ENCODE peak calls at places on chromosomes 11 and 22, in ten cellular contexts. One of them, this sample, is unnamed.

GRCh38 chr11:131465746-131466145 is 95.3 kb downstream of the NTM start:
- DNase-seq in T-helper 1 cell: no peak
- DNase-seq in PC-9: no peak
- DNase-seq in chondrocyte: no peak
- DNase-seq in NCI-H2171: no peak
- DNase-seq in left kidney: peak
- DNase-seq in HT-29: peak
- DNase-seq in NCI-H1092: no peak
- DNase-seq in activated CD4-positive, CD25-positive, alpha-beta regulatory T cell: no peak
- DNase-seq in glutamatergic neuron: peak
- DNase-seq in this sample: no peak

GRCh38 chr11:44065851-44066731 is at the start of gene ACCS:
- DNase-seq in T-helper 1 cell: peak
- DNase-seq in activated CD4-positive, CD25-positive, alpha-beta regulatory T cell: peak
- DNase-seq in chondrocyte: no peak
- DNase-seq in glutamatergic neuron: peak
- DNase-seq in NCI-H2171: peak
- DNase-seq in PC-9: peak
- DNase-seq in HT-29: peak
- DNase-seq in left kidney: peak
- DNase-seq in NCI-H1092: peak
- DNase-seq in this sample: peak

GRCh38 chr22:34036936-34037335 is 116.7 kb upstream of the LARGE1 start:
- DNase-seq in PC-9: no peak
- DNase-seq in glutamatergic neuron: no peak
- DNase-seq in activated CD4-positive, CD25-positive, alpha-beta regulatory T cell: no peak
- DNase-seq in NCI-H1092: no peak
- DNase-seq in NCI-H2171: no peak
- DNase-seq in chondrocyte: no peak
- DNase-seq in left kidney: peak
- DNase-seq in HT-29: no peak
- DNase-seq in T-helper 1 cell: no peak
- DNase-seq in this sample: no peak

GRCh38 chr11:48669146-48669545 is 180.6 kb downstream of the OR4A47 start:
- DNase-seq in NCI-H2171: no peak
- DNase-seq in T-helper 1 cell: no peak
- DNase-seq in left kidney: no peak
- DNase-seq in HT-29: no peak
- DNase-seq in activated CD4-positive, CD25-positive, alpha-beta regulatory T cell: no peak
- DNase-seq in NCI-H1092: no peak
- DNase-seq in glutamatergic neuron: no peak
- DNase-seq in chondrocyte: no peak
- DNase-seq in PC-9: no peak
- DNase-seq in this sample: no peak

GRCh38 chr22:28600546-28601143 is 79.0 kb downstream of the TTC28 start:
- DNase-seq in NCI-H1092: peak
- DNase-seq in T-helper 1 cell: no peak
- DNase-seq in chondrocyte: no peak
- DNase-seq in left kidney: peak
- DNase-seq in activated CD4-positive, CD25-positive, alpha-beta regulatory T cell: no peak
- DNase-seq in glutamatergic neuron: no peak
- DNase-seq in PC-9: no peak
- DNase-seq in HT-29: peak
- DNase-seq in NCI-H2171: peak
- DNase-seq in this sample: peak

GRCh38 chr11:36022891-36023290 is 79.0 kb downstream of the LDLRAD3 start:
- DNase-seq in left kidney: no peak
- DNase-seq in T-helper 1 cell: no peak
- DNase-seq in NCI-H2171: no peak
- DNase-seq in HT-29: no peak
- DNase-seq in activated CD4-positive, CD25-positive, alpha-beta regulatory T cell: no peak
- DNase-seq in glutamatergic neuron: no peak
- DNase-seq in NCI-H1092: no peak
- DNase-seq in PC-9: no peak
- DNase-seq in chondrocyte: no peak
- DNase-seq in this sample: no peak

GRCh38 chr11:66069715-66070603 is at the start of gene PACS1:
- DNase-seq in glutamatergic neuron: peak
- DNase-seq in left kidney: peak
- DNase-seq in NCI-H1092: peak
- DNase-seq in T-helper 1 cell: peak
- DNase-seq in NCI-H2171: peak
- DNase-seq in activated CD4-positive, CD25-positive, alpha-beta regulatory T cell: peak
- DNase-seq in chondrocyte: no peak
- DNase-seq in PC-9: peak
- DNase-seq in HT-29: peak
- DNase-seq in this sample: peak

GRCh38 chr11:1772270-1773130 is 8.8 kb upstream of the CTSD start:
- DNase-seq in PC-9: peak
- DNase-seq in T-helper 1 cell: no peak
- DNase-seq in HT-29: peak
- DNase-seq in left kidney: peak
- DNase-seq in activated CD4-positive, CD25-positive, alpha-beta regulatory T cell: no peak
- DNase-seq in NCI-H1092: no peak
- DNase-seq in NCI-H2171: no peak
- DNase-seq in glutamatergic neuron: peak
- DNase-seq in chondrocyte: peak
- DNase-seq in this sample: peak

GRCh38 chr11:6319001-6319878 is 1.1 kb downstream of the CAVIN3 start:
- DNase-seq in glutamatergic neuron: peak
- DNase-seq in NCI-H1092: no peak
- DNase-seq in chondrocyte: no peak
- DNase-seq in NCI-H2171: no peak
- DNase-seq in T-helper 1 cell: no peak
- DNase-seq in left kidney: peak
- DNase-seq in HT-29: no peak
- DNase-seq in activated CD4-positive, CD25-positive, alpha-beta regulatory T cell: no peak
- DNase-seq in PC-9: peak
- DNase-seq in this sample: no peak

GRCh38 chr11:102216433-102217163 is 100.7 kb upstream of the BIRC3 start:
- DNase-seq in NCI-H2171: no peak
- DNase-seq in NCI-H1092: no peak
- DNase-seq in T-helper 1 cell: no peak
- DNase-seq in activated CD4-positive, CD25-positive, alpha-beta regulatory T cell: no peak
- DNase-seq in HT-29: no peak
- DNase-seq in PC-9: no peak
- DNase-seq in glutamatergic neuron: no peak
- DNase-seq in left kidney: no peak
- DNase-seq in chondrocyte: no peak
- DNase-seq in this sample: no peak

GRCh38 chr11:62534779-62535545 is 11.6 kb downstream of the AHNAK start:
- DNase-seq in NCI-H2171: no peak
- DNase-seq in PC-9: no peak
- DNase-seq in HT-29: no peak
- DNase-seq in T-helper 1 cell: no peak
- DNase-seq in chondrocyte: no peak
- DNase-seq in NCI-H1092: no peak
- DNase-seq in left kidney: no peak
- DNase-seq in glutamatergic neuron: no peak
- DNase-seq in activated CD4-positive, CD25-positive, alpha-beta regulatory T cell: no peak
- DNase-seq in this sample: no peak

GRCh38 chr11:2383823-2384722 is 7.0 kb downstream of the CD81 start:
- DNase-seq in NCI-H2171: no peak
- DNase-seq in activated CD4-positive, CD25-positive, alpha-beta regulatory T cell: no peak
- DNase-seq in NCI-H1092: no peak
- DNase-seq in left kidney: no peak
- DNase-seq in glutamatergic neuron: no peak
- DNase-seq in chondrocyte: no peak
- DNase-seq in HT-29: peak
- DNase-seq in T-helper 1 cell: peak
- DNase-seq in PC-9: no peak
- DNase-seq in this sample: peak

GRCh38 chr11:22491826-22492225 is 133.8 kb downstream of the FANCF start:
- DNase-seq in T-helper 1 cell: no peak
- DNase-seq in HT-29: no peak
- DNase-seq in left kidney: peak
- DNase-seq in activated CD4-positive, CD25-positive, alpha-beta regulatory T cell: no peak
- DNase-seq in chondrocyte: no peak
- DNase-seq in NCI-H2171: peak
- DNase-seq in NCI-H1092: peak
- DNase-seq in glutamatergic neuron: peak
- DNase-seq in PC-9: no peak
- DNase-seq in this sample: no peak